ENCODE peak calls at places on chromosomes 2 and 18, in nine cellular contexts. F is transverse colon, O is sigmoid colon, J is HepG2, T is stomach, P is upper lobe of left lung, U is K562, B is GM12878, H is SK-N-SH. V is an unnamed sample.

GRCh38 chr2:223597071-223597470 is 5.1 kb downstream of the SCG2 start:
- DNase-seq in B (no peak), H (no peak), F (no peak), J (no peak), U (no peak), P (no peak), T (no peak), O (no peak), V (no peak)

GRCh38 chr2:203451011-203451410 is 84.1 kb downstream of the RAPH1 start:
- DNase-seq in F (no peak), H (no peak), T (no peak), P (no peak), O (no peak), U (no peak), B (no peak), J (no peak), V (no peak)

GRCh38 chr2:218834685-218835084 is 3.1 kb upstream of the PRKAG3 start:
- DNase-seq in F (no peak), O (peak; percentile 18), T (no peak), B (no peak), J (no peak), P (no peak), U (no peak), H (no peak), V (no peak)

GRCh38 chr2:121722479-121722878 is 14.2 kb downstream of the NIFK start:
- DNase-seq in J (no peak), O (no peak), T (no peak), B (no peak), F (no peak), H (no peak), U (peak; percentile 62), P (no peak), V (no peak)

GRCh38 chr2:239441724-239442123 is 40.9 kb upstream of the HDAC4 start:
- DNase-seq in B (no peak), J (no peak), O (no peak), P (no peak), U (no peak), F (no peak), H (no peak), T (no peak), V (peak; percentile 62)

GRCh38 chr2:74532222-74532621 is 2.5 kb downstream of the HTRA2 start:
- DNase-seq in P (no peak), O (no peak), J (peak; percentile 68), U (no peak), T (no peak), F (no peak), H (no peak), B (no peak), V (no peak)

GRCh38 chr18:35526476-35527120 is 28.8 kb upstream of the INO80C start:
- DNase-seq in O (no peak), B (no peak), P (no peak), F (peak; percentile 18), H (no peak), J (no peak), U (no peak), T (no peak), V (peak; percentile 34)

GRCh38 chr2:24651643-24652003 is 141.6 kb downstream of the PTRHD1 start:
- DNase-seq in T (no peak), P (no peak), H (no peak), O (no peak), J (no peak), F (no peak), B (no peak), U (no peak), V (no peak)

GRCh38 chr2:119267604-119268003 is 44.0 kb downstream of the STEAP3 start:
- DNase-seq in F (no peak), J (no peak), O (no peak), T (no peak), U (peak; percentile 22), H (no peak), P (no peak), B (no peak), V (no peak)

GRCh38 chr2:28408764-28409599 is 16.3 kb downstream of the FOSL2 start:
- DNase-seq in P (no peak), T (no peak), B (no peak), J (no peak), H (no peak), U (no peak), F (peak; percentile 61), O (peak; percentile 68), V (no peak)

DNA sequence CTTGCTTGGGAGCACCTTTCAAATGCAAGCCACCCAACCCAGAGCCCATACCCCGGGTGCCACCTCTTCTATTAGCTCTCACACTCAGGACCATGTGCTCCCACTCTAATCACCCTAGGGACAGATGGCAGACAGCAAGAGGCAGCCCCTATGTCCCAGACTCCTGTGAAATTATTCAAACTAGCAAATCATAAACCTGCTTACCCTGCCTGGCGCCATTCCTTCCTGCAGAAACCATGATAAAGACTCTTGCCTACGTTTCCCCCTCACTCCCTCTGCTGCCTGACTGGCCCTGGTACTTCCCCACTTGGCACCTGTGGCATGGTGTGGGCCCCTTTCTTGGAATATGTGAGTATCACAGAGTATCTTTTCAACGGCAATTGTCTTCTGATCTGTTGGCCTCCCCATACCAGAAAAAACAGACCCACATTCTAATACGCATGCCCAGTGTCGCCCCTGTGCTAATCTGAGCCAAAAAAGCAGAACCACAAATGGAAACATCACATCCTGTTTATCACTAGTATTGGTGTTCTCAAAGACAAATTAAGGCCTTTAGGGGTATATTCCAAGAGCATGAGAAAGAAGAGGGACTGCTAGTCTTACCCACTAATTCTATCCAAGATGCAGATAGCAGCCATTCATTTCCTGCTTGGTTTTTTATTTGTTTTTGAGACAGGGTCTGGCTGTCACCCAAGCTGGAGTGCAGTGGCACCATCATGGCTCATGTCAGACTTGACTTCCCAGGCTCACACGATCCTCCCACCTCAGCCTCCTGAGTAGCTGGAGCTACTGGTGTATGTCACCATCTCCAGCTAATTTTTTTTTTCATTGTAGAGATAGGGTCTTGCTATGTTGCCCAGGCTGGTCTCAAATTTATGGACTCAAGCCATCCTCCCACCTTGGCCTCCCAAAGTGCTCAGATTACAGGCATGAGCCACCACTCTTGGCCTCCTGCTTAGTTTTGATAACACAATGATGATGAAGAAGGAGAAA is 44.1 kb upstream of the TTC39C start:
- DNase-seq in T (no peak), F (no peak), U (no peak), J (no peak), H (no peak), O (no peak), P (no peak), B (peak; percentile 42), V (no peak)
- H3K27ac ChIP-seq in T (no peak overlapping the region), F (no peak overlapping the region), U (no peak overlapping the region), J (no peak overlapping the region), H (no peak overlapping the region), O (no peak overlapping the region), P (no peak overlapping the region), B (peak overlapping the region; percentile 26), V (no peak overlapping the region)

DNA sequence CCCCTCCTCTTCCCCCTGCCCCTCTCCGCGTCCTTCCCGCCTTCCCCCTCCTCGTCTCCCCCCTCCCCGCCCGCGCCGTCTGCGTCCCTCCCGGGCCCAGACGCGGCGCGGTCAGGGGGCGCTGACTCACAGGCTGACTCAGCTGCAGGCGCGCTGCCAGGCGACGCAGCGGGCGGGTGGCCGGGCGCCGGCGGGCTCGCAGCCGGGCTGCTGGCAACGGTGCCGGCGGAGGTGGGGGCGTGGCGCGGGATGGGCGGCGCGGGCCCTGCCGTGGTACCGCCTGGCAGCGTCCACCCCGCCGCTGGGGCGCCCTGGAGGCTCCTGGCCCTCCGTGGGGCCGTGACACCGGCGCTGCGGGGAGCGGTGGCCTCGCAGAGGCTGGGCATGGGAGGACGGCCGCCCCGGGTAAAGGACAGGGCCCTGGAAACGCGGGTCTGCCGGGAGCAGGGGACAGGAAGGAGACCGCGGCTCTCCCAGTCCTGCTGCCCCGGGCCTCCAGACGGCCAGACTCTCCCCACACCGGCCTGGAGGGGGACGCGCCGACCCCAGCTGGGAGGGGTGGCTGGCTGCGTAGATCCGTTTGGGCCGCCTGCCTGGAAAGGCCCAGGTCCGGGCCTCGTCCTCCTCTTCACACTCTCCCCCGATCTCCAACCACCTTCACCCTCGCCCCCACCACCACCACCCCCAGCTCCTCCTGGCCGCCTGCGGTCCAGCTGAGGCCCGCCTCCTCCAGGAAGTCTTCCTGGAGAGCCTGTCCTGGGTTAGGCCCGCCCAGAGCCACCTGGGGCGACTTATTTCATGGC is 10.0 kb upstream of the PROC start:
- DNase-seq in O (peak; percentile 96), T (peak; percentile 95), P (peak; percentile 99), B (no peak), H (peak; percentile 98), F (peak; percentile 94), U (peak; percentile 95), J (peak; percentile 83), V (no peak)
- TF ChIP-seq POLR2AphosphoS5 in O (peak; percentile 71), T (peak; percentile 80), P (peak; percentile 84), B (no peak), H (no peak), F (peak; percentile 92), U (peak; percentile 47), J (peak; percentile 47), V (peak; percentile 57)

DNA sequence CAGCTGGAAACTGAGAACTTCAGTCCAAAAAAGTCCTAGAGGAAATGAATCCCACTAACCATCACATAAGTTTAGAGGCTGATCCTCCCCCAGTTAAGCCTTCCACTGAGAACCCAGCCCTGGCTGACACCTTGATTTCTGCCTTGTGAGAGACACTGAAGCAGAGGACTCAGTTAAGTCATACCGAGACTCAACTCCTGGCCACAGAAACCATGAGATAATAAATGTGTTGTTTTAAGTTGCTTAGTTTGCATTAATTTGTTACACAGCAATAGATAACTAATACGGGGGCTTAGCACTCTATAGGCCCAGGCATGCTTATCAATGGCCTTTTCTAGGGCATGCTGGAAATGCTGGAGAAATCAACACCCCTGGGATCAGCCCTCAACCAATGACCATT is 3.4 kb upstream of the ADD2 start:
- DNase-seq in J (no peak), P (no peak), H (no peak), O (no peak), B (no peak), T (no peak), F (no peak), U (no peak), V (no peak)
- TF ChIP-seq EP300 in J (no peak), P (no peak), H (no peak), O (no peak), B (no peak), T (no peak), F (no peak), U (no peak), V (no peak)

DNA sequence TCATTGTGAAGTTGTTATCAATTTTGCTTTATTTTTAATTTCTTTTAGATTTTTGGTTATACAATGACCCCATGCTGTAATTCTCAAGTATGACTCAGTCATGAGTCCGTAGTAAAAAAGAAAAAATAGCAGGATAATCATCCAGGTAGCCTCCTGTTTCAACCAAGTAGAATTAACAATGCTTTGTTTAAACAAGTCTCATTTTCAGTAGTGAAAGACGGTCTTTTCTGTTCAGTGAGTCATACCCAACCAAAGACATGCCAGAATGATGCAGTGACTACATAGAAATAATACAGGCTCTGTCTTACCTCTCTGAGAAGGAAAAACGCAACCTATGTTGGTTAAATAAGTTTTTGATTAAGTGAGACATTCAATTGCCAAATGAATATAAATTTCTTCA is 67.8 kb upstream of the DSC1 start:
- DNase-seq in O (no peak), B (peak; percentile 52), F (no peak), U (no peak), H (no peak), T (no peak), P (no peak), J (peak; percentile 89), V (no peak)
- H3K27ac ChIP-seq in O (no peak overlapping the region), B (peak overlapping the region; percentile 72), F (no peak overlapping the region), U (no peak overlapping the region), H (no peak overlapping the region), T (no peak overlapping the region), P (no peak overlapping the region), J (peak overlapping the region; percentile 16), V (no peak overlapping the region)

V was measured in esophagus muscularis mucosa.